ENCODE peak calls at places on chromosomes 11 and 22, in eight cellular contexts. One of them, this sample, is unnamed.

GRCh38 chr11:71298761-71299181 is 46.4 kb upstream of the SHANK2 start:
- DNase-seq in fibroblast of mammary gland: no peak
- DNase-seq in psoas muscle: no peak
- DNase-seq in choroid plexus epithelial cell: no peak
- DNase-seq in A549: peak
- DNase-seq in thyroid gland: no peak
- DNase-seq in GM12865: no peak
- DNase-seq in cardiac muscle cell: no peak
- DNase-seq in this sample: no peak

GRCh38 chr22:48894064-48894671 is 933.5 kb downstream of the BRD1 start:
- DNase-seq in choroid plexus epithelial cell: no peak
- DNase-seq in cardiac muscle cell: no peak
- DNase-seq in GM12865: no peak
- DNase-seq in thyroid gland: no peak
- DNase-seq in fibroblast of mammary gland: no peak
- DNase-seq in psoas muscle: no peak
- DNase-seq in A549: no peak
- DNase-seq in this sample: no peak

GRCh38 chr11:11845066-11845465 is 3.3 kb downstream of the USP47 start:
- DNase-seq in fibroblast of mammary gland: no peak
- DNase-seq in GM12865: peak
- DNase-seq in A549: no peak
- DNase-seq in thyroid gland: peak
- DNase-seq in psoas muscle: no peak
- DNase-seq in choroid plexus epithelial cell: no peak
- DNase-seq in cardiac muscle cell: no peak
- DNase-seq in this sample: no peak

GRCh38 chr11:78219493-78220217 is 30.9 kb downstream of the USP35 start:
- DNase-seq in cardiac muscle cell: no peak
- DNase-seq in GM12865: no peak
- DNase-seq in psoas muscle: no peak
- DNase-seq in fibroblast of mammary gland: no peak
- DNase-seq in choroid plexus epithelial cell: no peak
- DNase-seq in thyroid gland: no peak
- DNase-seq in A549: no peak
- DNase-seq in this sample: no peak

GRCh38 chr11:66100272-66101037 is 30.4 kb downstream of the PACS1 start:
- DNase-seq in choroid plexus epithelial cell: peak
- DNase-seq in cardiac muscle cell: no peak
- DNase-seq in psoas muscle: peak
- DNase-seq in GM12865: peak
- DNase-seq in A549: peak
- DNase-seq in thyroid gland: peak
- DNase-seq in fibroblast of mammary gland: peak
- DNase-seq in this sample: no peak

GRCh38 chr11:78840190-78840589 is 265.5 kb upstream of the NARS2 start:
- DNase-seq in thyroid gland: no peak
- DNase-seq in A549: no peak
- DNase-seq in fibroblast of mammary gland: peak
- DNase-seq in cardiac muscle cell: no peak
- DNase-seq in GM12865: no peak
- DNase-seq in psoas muscle: no peak
- DNase-seq in choroid plexus epithelial cell: peak
- DNase-seq in this sample: peak

GRCh38 chr11:85889676-85890579 is 34.7 kb downstream of the CCDC83 start:
- DNase-seq in A549: peak
- DNase-seq in thyroid gland: no peak
- DNase-seq in psoas muscle: no peak
- DNase-seq in GM12865: no peak
- DNase-seq in cardiac muscle cell: no peak
- DNase-seq in choroid plexus epithelial cell: peak
- DNase-seq in fibroblast of mammary gland: peak
- DNase-seq in this sample: no peak

GRCh38 chr11:1938343-1939005 is 8.7 kb upstream of the MRPL23 start:
- DNase-seq in choroid plexus epithelial cell: no peak
- DNase-seq in psoas muscle: peak
- DNase-seq in thyroid gland: no peak
- DNase-seq in fibroblast of mammary gland: no peak
- DNase-seq in cardiac muscle cell: no peak
- DNase-seq in GM12865: no peak
- DNase-seq in A549: no peak
- DNase-seq in this sample: no peak

GRCh38 chr11:69301491-69302401 is 7.8 kb downstream of the MYEOV start:
- DNase-seq in A549: peak
- DNase-seq in GM12865: no peak
- DNase-seq in choroid plexus epithelial cell: no peak
- DNase-seq in cardiac muscle cell: no peak
- DNase-seq in fibroblast of mammary gland: peak
- DNase-seq in thyroid gland: peak
- DNase-seq in psoas muscle: peak
- DNase-seq in this sample: peak

GRCh38 chr11:126519653-126520573 is 164.4 kb downstream of the ST3GAL4 start:
- DNase-seq in psoas muscle: no peak
- DNase-seq in fibroblast of mammary gland: no peak
- DNase-seq in choroid plexus epithelial cell: no peak
- DNase-seq in cardiac muscle cell: no peak
- DNase-seq in A549: no peak
- DNase-seq in GM12865: no peak
- DNase-seq in thyroid gland: no peak
- DNase-seq in this sample: no peak
- TF ChIP-seq CTCF in psoas muscle: no peak
- TF ChIP-seq CTCF in fibroblast of mammary gland: no peak
- TF ChIP-seq CTCF in choroid plexus epithelial cell: no peak
- TF ChIP-seq CTCF in cardiac muscle cell: no peak
- TF ChIP-seq CTCF in A549: no peak
- TF ChIP-seq CTCF in GM12865: no peak
- TF ChIP-seq CTCF in thyroid gland: no peak
- TF ChIP-seq CTCF in this sample: no peak

GRCh38 chr11:15114501-15115475 is at the start of gene INSC:
- DNase-seq in psoas muscle: no peak
- DNase-seq in cardiac muscle cell: peak
- DNase-seq in thyroid gland: peak
- DNase-seq in A549: no peak
- DNase-seq in choroid plexus epithelial cell: peak
- DNase-seq in GM12865: no peak
- DNase-seq in fibroblast of mammary gland: peak
- DNase-seq in this sample: no peak
- H3K4me3 ChIP-seq in psoas muscle: peak
- H3K4me3 ChIP-seq in cardiac muscle cell: peak
- H3K4me3 ChIP-seq in thyroid gland: peak
- H3K4me3 ChIP-seq in A549: no peak
- H3K4me3 ChIP-seq in choroid plexus epithelial cell: peak
- H3K4me3 ChIP-seq in GM12865: no peak
- H3K4me3 ChIP-seq in fibroblast of mammary gland: peak
- H3K4me3 ChIP-seq in this sample: peak

GRCh38 chr11:64643927-64644326 is 52.9 kb downstream of the SLC22A12 start:
- DNase-seq in choroid plexus epithelial cell: no peak
- DNase-seq in thyroid gland: no peak
- DNase-seq in fibroblast of mammary gland: no peak
- DNase-seq in cardiac muscle cell: no peak
- DNase-seq in GM12865: no peak
- DNase-seq in psoas muscle: no peak
- DNase-seq in A549: no peak
- DNase-seq in this sample: no peak
- TF ChIP-seq CTCF in choroid plexus epithelial cell: no peak
- TF ChIP-seq CTCF in thyroid gland: no peak
- TF ChIP-seq CTCF in fibroblast of mammary gland: no peak
- TF ChIP-seq CTCF in cardiac muscle cell: no peak
- TF ChIP-seq CTCF in GM12865: no peak
- TF ChIP-seq CTCF in psoas muscle: no peak
- TF ChIP-seq CTCF in A549: no peak
- TF ChIP-seq CTCF in this sample: no peak

DNA sequence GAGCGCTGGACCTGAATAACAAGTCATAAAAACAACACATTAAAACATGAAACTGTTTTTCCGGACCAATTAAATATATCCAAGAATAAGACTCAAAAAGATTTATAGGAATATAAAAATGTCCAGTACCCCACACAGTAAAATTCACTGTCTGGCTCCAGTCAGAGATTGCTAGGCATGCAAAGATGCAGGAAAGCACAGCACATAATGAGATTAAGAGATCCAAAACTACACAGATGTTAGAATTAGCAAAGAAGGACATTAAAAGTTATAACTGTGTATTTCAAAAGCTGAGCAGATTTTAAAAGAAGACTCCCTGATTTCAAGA is 13.7 kb downstream of the LRRC75B start:
- DNase-seq in psoas muscle: no peak
- DNase-seq in A549: no peak
- DNase-seq in cardiac muscle cell: no peak
- DNase-seq in choroid plexus epithelial cell: no peak
- DNase-seq in thyroid gland: no peak
- DNase-seq in GM12865: no peak
- DNase-seq in fibroblast of mammary gland: no peak
- DNase-seq in this sample: no peak
- H3K4me3 ChIP-seq in psoas muscle: no peak
- H3K4me3 ChIP-seq in A549: no peak
- H3K4me3 ChIP-seq in cardiac muscle cell: no peak
- H3K4me3 ChIP-seq in choroid plexus epithelial cell: no peak
- H3K4me3 ChIP-seq in thyroid gland: no peak
- H3K4me3 ChIP-seq in GM12865: no peak
- H3K4me3 ChIP-seq in fibroblast of mammary gland: no peak
- H3K4me3 ChIP-seq in this sample: no peak

GRCh38 chr11:28677719-28678118 is 569.5 kb downstream of the METTL15 start:
- DNase-seq in psoas muscle: no peak
- DNase-seq in choroid plexus epithelial cell: no peak
- DNase-seq in cardiac muscle cell: no peak
- DNase-seq in GM12865: no peak
- DNase-seq in fibroblast of mammary gland: no peak
- DNase-seq in A549: no peak
- DNase-seq in thyroid gland: no peak
- DNase-seq in this sample: no peak

GRCh38 chr11:28675183-28675582 is 567.0 kb downstream of the METTL15 start:
- DNase-seq in choroid plexus epithelial cell: no peak
- DNase-seq in cardiac muscle cell: no peak
- DNase-seq in A549: no peak
- DNase-seq in psoas muscle: no peak
- DNase-seq in thyroid gland: no peak
- DNase-seq in fibroblast of mammary gland: peak
- DNase-seq in GM12865: no peak
- DNase-seq in this sample: no peak

GRCh38 chr11:28671326-28671725 is 563.1 kb downstream of the METTL15 start:
- DNase-seq in A549: no peak
- DNase-seq in thyroid gland: no peak
- DNase-seq in psoas muscle: no peak
- DNase-seq in choroid plexus epithelial cell: no peak
- DNase-seq in cardiac muscle cell: no peak
- DNase-seq in fibroblast of mammary gland: no peak
- DNase-seq in GM12865: no peak
- DNase-seq in this sample: no peak

GRCh38 chr11:28673687-28674431 is 565.7 kb downstream of the METTL15 start:
- DNase-seq in psoas muscle: no peak
- DNase-seq in thyroid gland: no peak
- DNase-seq in GM12865: no peak
- DNase-seq in cardiac muscle cell: no peak
- DNase-seq in choroid plexus epithelial cell: no peak
- DNase-seq in A549: no peak
- DNase-seq in fibroblast of mammary gland: peak
- DNase-seq in this sample: peak

DNA sequence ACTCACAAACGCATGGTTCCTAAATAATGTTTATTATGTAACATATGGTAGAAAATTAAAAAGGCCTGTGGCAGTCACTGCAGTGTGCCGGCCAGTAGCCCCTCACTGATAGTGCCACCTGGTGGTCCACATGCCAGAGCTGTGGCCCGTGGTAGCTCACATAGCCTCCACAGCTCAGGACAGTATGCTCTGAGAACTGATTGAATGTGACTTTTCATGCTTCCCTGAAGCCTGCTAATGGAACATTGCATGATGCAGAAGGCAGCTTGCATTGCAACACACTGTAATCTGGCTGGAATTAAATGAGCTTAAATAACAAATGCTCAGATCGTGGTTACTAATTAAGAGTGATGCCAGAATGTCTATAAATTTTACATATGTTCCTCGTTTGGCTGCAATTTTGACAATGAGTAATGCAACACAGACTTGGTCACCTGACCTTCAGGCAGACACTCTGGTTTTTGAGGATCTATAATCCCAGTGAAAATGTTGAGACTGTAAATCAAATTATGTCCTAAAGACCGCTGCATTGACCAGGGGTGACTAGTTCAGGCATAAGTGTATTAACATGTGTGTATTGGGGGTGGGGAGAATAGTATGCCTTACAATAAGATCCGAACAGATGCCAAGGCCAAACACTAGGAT is 566.4 kb downstream of the METTL15 start:
- DNase-seq in psoas muscle: no peak
- DNase-seq in thyroid gland: no peak
- DNase-seq in fibroblast of mammary gland: peak
- DNase-seq in GM12865: peak
- DNase-seq in A549: peak
- DNase-seq in cardiac muscle cell: peak
- DNase-seq in choroid plexus epithelial cell: peak
- DNase-seq in this sample: peak
- TF ChIP-seq CTCF in psoas muscle: no peak
- TF ChIP-seq CTCF in thyroid gland: no peak
- TF ChIP-seq CTCF in fibroblast of mammary gland: peak
- TF ChIP-seq CTCF in GM12865: peak
- TF ChIP-seq CTCF in A549: peak
- TF ChIP-seq CTCF in cardiac muscle cell: peak
- TF ChIP-seq CTCF in choroid plexus epithelial cell: peak
- TF ChIP-seq CTCF in this sample: peak

DNA sequence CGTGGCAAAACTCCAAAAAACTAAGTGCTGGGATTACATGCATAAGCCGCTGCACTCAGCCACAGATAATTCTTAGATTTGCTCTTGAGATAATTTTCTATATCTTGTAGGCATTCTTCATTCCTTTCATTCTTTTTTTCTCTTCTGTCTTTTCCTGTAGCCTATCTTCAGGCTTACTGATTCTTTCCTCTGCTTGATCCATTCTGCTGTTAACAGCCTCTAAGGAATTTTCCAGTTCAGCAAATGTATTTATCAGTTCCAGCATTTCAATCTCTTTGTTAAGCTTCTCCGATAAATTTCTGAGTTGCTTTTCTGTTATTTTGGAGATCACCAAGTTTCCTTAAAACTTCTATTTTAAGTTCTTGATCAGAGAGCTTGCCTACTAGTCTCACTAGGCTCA is 46.7 kb downstream of the SMC1B start:
- DNase-seq in GM12865: no peak
- DNase-seq in psoas muscle: no peak
- DNase-seq in cardiac muscle cell: no peak
- DNase-seq in A549: no peak
- DNase-seq in fibroblast of mammary gland: no peak
- DNase-seq in choroid plexus epithelial cell: no peak
- DNase-seq in thyroid gland: no peak
- DNase-seq in this sample: no peak
- H3K4me3 ChIP-seq in GM12865: no peak
- H3K4me3 ChIP-seq in psoas muscle: no peak
- H3K4me3 ChIP-seq in cardiac muscle cell: no peak
- H3K4me3 ChIP-seq in A549: no peak
- H3K4me3 ChIP-seq in fibroblast of mammary gland: no peak
- H3K4me3 ChIP-seq in choroid plexus epithelial cell: no peak
- H3K4me3 ChIP-seq in thyroid gland: no peak
- H3K4me3 ChIP-seq in this sample: no peak

This sample was measured in HFF-Myc.